ENCODE peak calls at places on chromosomes 6 and 20, in ten cellular contexts. Z is GM23248; C is CD8-positive, alpha-beta memory T cell; F is hypothalamus; N is activated naive CD8-positive, alpha-beta T cell treated with anti-CD3 and anti-CD28 coated beads, Interleukin-2, amount 50 U/mL, for 24 hours; B is HuH-7.5; O is NCI-H1092; T is Ammon's horn; S is fibroblast of mammary gland; W is activated CD8-positive, alpha-beta T cell treated with anti-CD3 and anti-CD28 coated beads for 36 hours. P is an unnamed sample.

GRCh38 chr6:87590989-87591388 is 1.1 kb downstream of the ORC3 start:
- DNase-seq in Z (peak; percentile 48), C (no peak), F (no peak), O (no peak), S (peak; percentile 12), W (no peak), T (no peak), N (no peak), B (no peak), P (no peak)

GRCh38 chr20:24911461-24911860 is 37.6 kb upstream of the CST7 start:
- DNase-seq in O (no peak), N (no peak), T (no peak), B (no peak), F (no peak), S (no peak), Z (no peak), C (no peak), W (no peak), P (no peak)

GRCh38 chr6:134287863-134288537 is 29.9 kb downstream of the SGK1 start:
- DNase-seq in O (no peak), Z (peak; percentile 25), N (no peak), W (no peak), S (peak; percentile 64), F (no peak), T (no peak), C (no peak), B (no peak), P (no peak)

GRCh38 chr6:111265842-111266241 is 178.5 kb downstream of the SLC16A10 start:
- DNase-seq in F (no peak), S (no peak), B (no peak), N (no peak), W (no peak), Z (no peak), T (no peak), C (no peak), O (no peak), P (no peak)

GRCh38 chr20:43188861-43189613 is 669 bp downstream of the PTPRT start:
- DNase-seq in S (no peak), B (no peak), O (no peak), Z (no peak), N (no peak), F (no peak), C (no peak), T (no peak), W (no peak), P (no peak)

GRCh38 chr6:56902551-56903464 is 52.1 kb upstream of the BEND6 start:
- DNase-seq in O (no peak), W (no peak), B (no peak), T (peak; percentile 46), C (no peak), F (no peak), S (peak; percentile 85), Z (peak; percentile 74), N (no peak), P (no peak)

GRCh38 chr6:170172825-170173231 is 118.0 kb downstream of the DLL1 start:
- DNase-seq in O (no peak), N (no peak), B (no peak), S (no peak), C (peak; percentile 22), F (no peak), T (no peak), Z (no peak), W (no peak), P (no peak)

GRCh38 chr20:24379116-24379927 is 90.1 kb upstream of the SYNDIG1 start:
- DNase-seq in O (no peak), N (no peak), C (no peak), T (peak; percentile 35), W (no peak), B (no peak), S (peak; percentile 56), F (no peak), Z (peak; percentile 59), P (no peak)

GRCh38 chr6:105380634-105381033 is 22.2 kb downstream of the PREP start:
- DNase-seq in S (no peak), O (no peak), C (no peak), Z (no peak), N (no peak), F (no peak), T (no peak), W (no peak), B (no peak), P (no peak)

GRCh38 chr6:144415835-144416237 is 130.7 kb downstream of the UTRN start:
- DNase-seq in S (peak; percentile 96), N (no peak), O (no peak), C (no peak), W (no peak), Z (peak; percentile 81), F (no peak), B (no peak), T (no peak), P (no peak)

GRCh38 chr6:17492350-17492749 is 99.0 kb downstream of the CAP2 start:
- DNase-seq in B (no peak), W (no peak), N (no peak), S (no peak), O (no peak), T (no peak), Z (no peak), F (no peak), C (no peak), P (no peak)

GRCh38 chr20:36062799-36063198 is 91.7 kb upstream of the EPB41L1 start:
- DNase-seq in N (no peak), W (no peak), T (no peak), S (peak; percentile 50), Z (peak; percentile 87), C (no peak), F (no peak), O (no peak), B (no peak), P (no peak)

GRCh38 chr20:17909745-17910345 is 58.7 kb downstream of the SNX5 start:
- DNase-seq in B (no peak), O (no peak), Z (peak; percentile 62), N (no peak), S (no peak), T (no peak), C (no peak), W (no peak), F (no peak), P (no peak)

GRCh38 chr6:152723398-152723797 is 25.7 kb downstream of the MYCT1 start:
- DNase-seq in S (peak; percentile 78), C (no peak), O (no peak), B (no peak), T (no peak), Z (peak; percentile 82), W (no peak), F (no peak), N (no peak), P (no peak)

GRCh38 chr6:34934516-34934915 is 45.5 kb downstream of the ANKS1A start:
- DNase-seq in C (no peak), W (no peak), O (no peak), Z (no peak), N (no peak), S (peak; percentile 68), T (no peak), F (no peak), B (no peak), P (no peak)

GRCh38 chr20:36322131-36322530 is 16.0 kb downstream of the DLGAP4 start:
- DNase-seq in Z (no peak), O (no peak), W (no peak), C (peak; percentile 20), B (no peak), N (no peak), F (no peak), T (no peak), S (no peak), P (no peak)

GRCh38 chr6:125528614-125529013 is 220.8 kb upstream of the HEY2 start:
- DNase-seq in N (no peak), T (no peak), Z (no peak), F (no peak), C (no peak), S (no peak), W (no peak), B (no peak), O (no peak), P (no peak)

GRCh38 chr20:47781631-47782030 is 3.6 kb downstream of the SULF2 start:
- DNase-seq in B (no peak), C (no peak), O (peak; percentile 73), S (no peak), T (no peak), F (no peak), W (no peak), Z (no peak), N (no peak), P (no peak)

GRCh38 chr6:39003072-39003471 is 45.5 kb upstream of the GLP1R start:
- DNase-seq in C (no peak), W (peak; percentile 54), F (no peak), Z (no peak), O (peak; percentile 26), B (no peak), T (no peak), N (peak; percentile 19), S (no peak), P (no peak)

GRCh38 chr6:69735029-69735428 is 61.8 kb downstream of the LMBRD1 start:
- DNase-seq in C (no peak), B (no peak), W (no peak), O (no peak), S (no peak), N (no peak), T (no peak), Z (no peak), F (no peak), P (no peak)

GRCh38 chr6:144319193-144319592 is 34.1 kb downstream of the UTRN start:
- DNase-seq in B (no peak), F (no peak), O (no peak), C (no peak), N (no peak), T (no peak), S (peak; percentile 24), W (no peak), Z (peak; percentile 40), P (no peak)

GRCh38 chr6:53869964-53870363 is 75.2 kb downstream of the LRRC1 start:
- DNase-seq in C (no peak), S (no peak), N (no peak), O (no peak), F (no peak), B (no peak), T (no peak), Z (no peak), W (no peak), P (no peak)

GRCh38 chr6:89489078-89489477 is 56.1 kb downstream of the ANKRD6 start:
- DNase-seq in B (no peak), F (no peak), N (no peak), Z (no peak), C (no peak), O (no peak), T (peak; percentile 11), S (no peak), W (no peak), P (no peak)

GRCh38 chr6:13581700-13582229 is 7.4 kb downstream of the SIRT5 start:
- DNase-seq in S (no peak), W (no peak), T (peak; percentile 70), F (no peak), N (no peak), O (no peak), B (no peak), C (no peak), Z (no peak), P (no peak)

GRCh38 chr6:72283571-72283970 is 338.3 kb upstream of the KCNQ5 start:
- DNase-seq in C (no peak), T (no peak), N (no peak), F (no peak), S (no peak), W (no peak), Z (no peak), O (no peak), B (no peak), P (no peak)

GRCh38 chr6:151379933-151380847 is 11.2 kb downstream of the ZBTB2 start:
- DNase-seq in B (no peak), S (no peak), W (peak; percentile 34), F (no peak), C (no peak), O (no peak), T (peak; percentile 27), N (no peak), Z (peak; percentile 57), P (no peak)

GRCh38 chr20:17518339-17519052 is 12.7 kb downstream of the BFSP1 start:
- DNase-seq in T (peak; percentile 40), C (no peak), B (no peak), O (no peak), W (no peak), Z (peak; percentile 12), F (peak; percentile 28), N (no peak), S (peak; percentile 49), P (no peak)

GRCh38 chr20:34064286-34064685 is 47.8 kb downstream of the EIF2S2 start:
- DNase-seq in S (no peak), O (no peak), B (no peak), C (no peak), Z (no peak), N (no peak), T (no peak), W (no peak), F (no peak), P (no peak)

P was measured in activated T-helper 9 cell treated with anti-CD3 and anti-CD28 coated beads, Interleukin-2, amount 50 U/mL, for 16 hours.